ENCODE peak calls at places on chromosomes 12 and 14, in four cellular contexts. X is brain microvascular endothelial cell, N is adrenal gland, C is A549. T is an unnamed sample.

GRCh38 chr12:54019111-54019811 is 9.0 kb upstream of the HOXC6 start:
- DNase-seq in C (no peak), X (no peak), N (no peak), T (no peak)

GRCh38 chr12:94925206-94925605 is 78.3 kb downstream of the NDUFA12 start:
- DNase-seq in X (no peak), N (no peak), C (no peak), T (no peak)

GRCh38 chr12:69467400-69467799 is 2.8 kb upstream of the FRS2 start:
- DNase-seq in C (no peak), X (no peak), N (no peak), T (no peak)

GRCh38 chr14:89164168-89165074 is 252.6 kb downstream of the FOXN3 start:
- DNase-seq in C (no peak), N (no peak), X (no peak), T (no peak)

GRCh38 chr12:51926718-51927117 is 19.4 kb downstream of the ACVRL1 start:
- DNase-seq in X (peak), C (peak), N (no peak), T (peak)

GRCh38 chr12:83933615-83934014 is 979.0 kb downstream of the SLC6A15 start:
- DNase-seq in X (no peak), C (no peak), N (no peak), T (no peak)

GRCh38 chr12:8554451-8555195 is 13.9 kb upstream of the CLEC4E start:
- DNase-seq in N (no peak), C (no peak), X (peak), T (no peak)

GRCh38 chr12:23057571-23057970 is 432.6 kb downstream of the ETNK1 start:
- DNase-seq in C (no peak), X (no peak), N (no peak), T (no peak)

GRCh38 chr14:91396959-91397815 is 20.4 kb downstream of the CCDC88C start:
- DNase-seq in N (no peak), C (no peak), X (no peak), T (peak)

GRCh38 chr14:55102141-55102547 is 26.9 kb upstream of the LGALS3 start:
- DNase-seq in X (peak), N (peak), C (peak), T (peak)

GRCh38 chr14:39395555-39396254 is 36.5 kb downstream of the FBXO33 start:
- DNase-seq in C (no peak), N (no peak), X (peak), T (no peak)

GRCh38 chr12:111767362-111768158 is 827 bp downstream of the ALDH2 start:
- DNase-seq in C (peak), N (peak), X (no peak), T (peak)

GRCh38 chr14:38405851-38406630 is 150.1 kb upstream of the CLEC14A start:
- DNase-seq in X (peak), C (no peak), N (no peak), T (no peak)

GRCh38 chr14:100159865-100160533 is 554 bp upstream of the DEGS2 start:
- DNase-seq in C (no peak), X (no peak), N (no peak), T (no peak)

GRCh38 chr12:3661028-3661427 is 91.9 kb downstream of the CRACR2A start:
- DNase-seq in C (no peak), N (no peak), X (no peak), T (no peak)

GRCh38 chr14:72643317-72643801 is 250.5 kb downstream of the DPF3 start:
- DNase-seq in C (peak), N (peak), X (peak), T (no peak)

GRCh38 chr14:22837059-22837749 is 819 bp downstream of the MMP14 start:
- DNase-seq in N (peak), C (no peak), X (peak), T (peak)

GRCh38 chr12:79548525-79548924 is 142.2 kb downstream of the PAWR start:
- DNase-seq in X (no peak), N (no peak), C (no peak), T (no peak)
- H3K4me3 ChIP-seq in X (no peak), N (no peak), C (no peak), T (no peak)

GRCh38 chr12:123242083-123242904 is 9.1 kb downstream of the MTRFR start:
- DNase-seq in X (no peak), C (no peak), N (no peak), T (no peak)

GRCh38 chr12:123233505-123234299 is 466 bp downstream of the MTRFR start:
- DNase-seq in N (no peak), X (no peak), C (no peak), T (no peak)

GRCh38 chr12:123238961-123239360 is 5.7 kb downstream of the MTRFR start:
- DNase-seq in N (no peak), X (no peak), C (no peak), T (no peak)

GRCh38 chr12:123238330-123238682 is 5.1 kb downstream of the MTRFR start:
- DNase-seq in N (no peak), X (no peak), C (no peak), T (no peak)

GRCh38 chr12:123237646-123238329 is 4.6 kb downstream of the MTRFR start:
- DNase-seq in C (peak), X (peak), N (peak), T (peak)
- TF ChIP-seq CTCF in C (peak), X (peak), N (peak), T (peak)

GRCh38 chr12:32466187-32466586 is 66.8 kb downstream of the FGD4 start:
- DNase-seq in X (no peak), N (no peak), C (no peak), T (no peak)
- H3K4me3 ChIP-seq in X (no peak), N (no peak), C (no peak), T (no peak)

GRCh38 chr12:4858385-4858784 is 51.3 kb upstream of the KCNA1 start:
- DNase-seq in C (no peak), X (no peak), N (no peak), T (no peak)
- TF ChIP-seq CTCF in C (no peak), X (no peak), N (no peak), T (no peak)

GRCh38 chr14:80004871-80005270 is 206.4 kb downstream of the DIO2 start:
- DNase-seq in N (no peak), X (no peak), C (no peak), T (no peak)
- H3K4me3 ChIP-seq in N (no peak), X (no peak), C (no peak), T (no peak)

GRCh38 chr14:67428501-67429031 is 16.6 kb upstream of the PLEK2 start:
- DNase-seq in C (no peak), X (peak), N (peak), T (no peak)
- TF ChIP-seq CTCF in C (no peak), X (peak), N (no peak), T (no peak)

T was measured in colonic mucosa.